ENCODE peak calls at places on chromosomes 3 and 15, in four cellular contexts. Y is neural crest cell; D is brain microvascular endothelial cell; Z is CD8-positive, alpha-beta T cell. N is an unnamed sample.

GRCh38 chr3:78519281-78519680 is 1248.5 kb downstream of the ROBO1 start:
- DNase-seq in Z (no peak), D (no peak), Y (no peak), N (no peak)

GRCh38 chr3:79910337-79910736 is 142.5 kb upstream of the ROBO1 start:
- DNase-seq in Y (no peak), Z (no peak), D (no peak), N (no peak)

GRCh38 chr15:57031605-57032004 is 113.2 kb downstream of the TCF12 start:
- DNase-seq in D (peak; percentile 67), Y (no peak), Z (no peak), N (no peak)

GRCh38 chr15:45891766-45892165 is 256.9 kb downstream of the SQOR start:
- DNase-seq in Y (no peak), Z (no peak), D (no peak), N (no peak)

GRCh38 chr3:89964347-89964746 is 856.9 kb downstream of the EPHA3 start:
- DNase-seq in D (peak; percentile 40), Z (no peak), Y (no peak), N (no peak)

GRCh38 chr15:44082558-44083151 is 112.4 kb downstream of the FRMD5 start:
- DNase-seq in Z (no peak), D (no peak), Y (no peak), N (no peak)

GRCh38 chr15:51814616-51815015 is 14.8 kb upstream of the TMOD3 start:
- DNase-seq in Y (no peak), Z (no peak), D (peak; percentile 18), N (peak; percentile 88)

GRCh38 chr3:5271061-5271683 is 83.7 kb downstream of the EDEM1 start:
- DNase-seq in Z (no peak), D (no peak), Y (no peak), N (no peak)

GRCh38 chr3:6825527-6825926 is 35.4 kb upstream of the GRM7 start:
- DNase-seq in Y (no peak), Z (no peak), D (no peak), N (peak; percentile 42)

GRCh38 chr15:31379577-31379976 is 52.9 kb downstream of the KLF13 start:
- DNase-seq in Z (no peak), D (no peak), Y (no peak), N (no peak)

GRCh38 chr3:167728176-167728575 is 6.5 kb downstream of the PDCD10 start:
- DNase-seq in Y (no peak), Z (no peak), D (peak; percentile 83), N (no peak)

DNA sequence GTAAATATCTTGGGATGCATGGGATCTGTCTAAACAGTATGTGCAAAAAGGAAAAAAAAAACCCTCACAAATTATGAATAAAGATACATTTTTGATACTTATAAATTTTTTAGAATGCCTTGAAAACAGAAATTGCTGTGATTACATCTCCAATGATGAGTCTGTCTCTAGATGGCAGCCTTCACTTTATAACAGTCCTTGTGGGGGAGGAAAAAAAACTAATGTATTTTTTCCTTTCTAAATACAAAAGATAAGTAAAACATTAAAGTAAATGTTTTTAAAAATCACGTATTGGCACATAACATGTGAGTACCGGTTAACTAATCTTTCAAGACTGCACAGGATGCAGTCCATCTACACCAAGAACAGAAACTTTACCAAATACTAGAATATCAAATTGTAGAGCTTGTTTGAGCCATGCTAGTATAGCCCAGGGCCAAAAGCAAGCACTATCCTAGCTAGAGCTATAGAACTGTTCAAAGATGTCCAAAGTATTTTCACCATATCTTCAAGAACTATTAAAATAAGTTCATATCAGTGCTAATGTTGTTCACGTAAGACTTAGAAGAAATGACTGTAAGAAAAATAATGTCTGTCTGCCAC is 206.4 kb downstream of the STAG1 start:
- DNase-seq in D (no peak), Y (no peak), Z (no peak), N (peak; percentile 41)
- TF ChIP-seq CTCF in D (peak; percentile 14), Y (no peak), Z (no peak), N (peak; percentile 53)

GRCh38 chr15:93037341-93038063 is 51.5 kb downstream of the RGMA start:
- DNase-seq in Z (no peak), D (peak; percentile 25), Y (no peak), N (no peak)
- TF ChIP-seq CTCF in Z (no peak), D (peak; percentile 47), Y (no peak), N (no peak)

GRCh38 chr3:8738639-8739038 is 5.0 kb downstream of the CAV3 start:
- DNase-seq in Y (no peak), Z (no peak), D (no peak), N (no peak)
- TF ChIP-seq CTCF in Y (no peak), Z (no peak), D (no peak), N (no peak)

GRCh38 chr3:77320514-77320913 is 280.6 kb downstream of the ROBO2 start:
- DNase-seq in D (peak; percentile 6), Y (no peak), Z (no peak), N (peak; percentile 46)
- TF ChIP-seq CTCF in D (peak; percentile 57), Y (peak; percentile 86), Z (no peak), N (peak; percentile 63)

GRCh38 chr3:187522890-187523289 is 147.3 kb downstream of the SST start:
- DNase-seq in Y (no peak), Z (no peak), D (no peak), N (no peak)
- TF ChIP-seq CTCF in Y (no peak), Z (no peak), D (no peak), N (no peak)

N was measured in A673.